ENCODE peak calls at places on chromosome 13, in five cellular contexts. J is BJ, Q is HFFc6, U is GOT3, P is SW 1271. F is an unnamed sample.

GRCh38 chr13:110262944-110263343 is 44.0 kb downstream of the COL4A1 start:
- DNase-seq in J (no peak), Q (no peak), P (no peak), U (no peak), F (no peak)

GRCh38 chr13:25232937-25233515 is 54.3 kb downstream of the MTMR6 start:
- DNase-seq in Q (peak; percentile 41), P (no peak), U (no peak), J (no peak), F (no peak)

GRCh38 chr13:60329221-60329983 is 67.6 kb upstream of the TDRD3 start:
- DNase-seq in U (no peak), Q (peak; percentile 34), P (no peak), J (no peak), F (peak; percentile 17)

GRCh38 chr13:113731192-113732175 is 27.5 kb upstream of the TMEM255B start:
- DNase-seq in P (no peak), J (no peak), Q (no peak), U (no peak), F (no peak)

GRCh38 chr13:73865027-73865426 is 269.2 kb downstream of the KLF12 start:
- DNase-seq in J (no peak), P (no peak), Q (no peak), U (no peak), F (no peak)

GRCh38 chr13:50200562-50200961 is 185.3 kb downstream of the KCNRG start:
- DNase-seq in U (no peak), P (no peak), J (no peak), Q (no peak), F (no peak)

GRCh38 chr13:113660066-113660465 is 2.1 kb upstream of the ATP4B start:
- DNase-seq in U (no peak), P (no peak), Q (no peak), J (no peak), F (no peak)

GRCh38 chr13:77323858-77324257 is 3.0 kb downstream of the MYCBP2 start:
- DNase-seq in J (no peak), Q (no peak), U (no peak), P (no peak), F (no peak)

GRCh38 chr13:97434417-97435296 is 688 bp downstream of the RAP2A start:
- DNase-seq in U (no peak), P (no peak), Q (peak; percentile 25), J (no peak), F (no peak)

GRCh38 chr13:21208755-21209154 is 32.3 kb downstream of the MRPL57 start:
- DNase-seq in J (no peak), P (no peak), Q (no peak), U (no peak), F (no peak)

GRCh38 chr13:112198611-112199010 is 131.7 kb downstream of the SOX1 start:
- DNase-seq in Q (no peak), J (no peak), P (no peak), U (no peak), F (no peak)

GRCh38 chr13:62320129-62320724 is 904.6 kb upstream of the PCDH20 start:
- DNase-seq in J (no peak), Q (peak; percentile 7), U (no peak), P (no peak), F (peak; percentile 7)

GRCh38 chr13:81929988-81930387 is 1589.1 kb upstream of the SPRY2 start:
- DNase-seq in U (no peak), P (no peak), Q (peak; percentile 19), J (no peak), F (peak; percentile 0)

GRCh38 chr13:89199138-89199537 is 1528.0 kb downstream of the SLITRK5 start:
- DNase-seq in P (no peak), Q (no peak), U (no peak), J (no peak), F (no peak)

GRCh38 chr13:73324842-73325241 is 266.0 kb downstream of the KLF5 start:
- DNase-seq in U (no peak), Q (no peak), J (no peak), P (no peak), F (no peak)

GRCh38 chr13:27621366-27622101 is at the start of gene POLR1D:
- DNase-seq in Q (peak; percentile 38), P (peak; percentile 10), U (peak; percentile 38), J (no peak), F (no peak)

GRCh38 chr13:33787051-33787591 is 30.8 kb upstream of the RFC3 start:
- DNase-seq in U (no peak), P (no peak), J (peak; percentile 10), Q (peak; percentile 13), F (no peak)

GRCh38 chr13:83853771-83854170 is 28.5 kb downstream of the SLITRK1 start:
- DNase-seq in J (no peak), Q (no peak), U (no peak), P (no peak), F (no peak)

GRCh38 chr13:43804461-43805070 is 17.8 kb upstream of the ENOX1 start:
- DNase-seq in J (no peak), U (no peak), Q (peak; percentile 69), P (no peak), F (peak; percentile 54)

GRCh38 chr13:100789481-100789880 is 114.9 kb upstream of the TMTC4 start:
- DNase-seq in Q (no peak), J (no peak), U (no peak), P (no peak), F (peak; percentile 9)

GRCh38 chr13:76852991-76853390 is 33.2 kb downstream of the KCTD12 start:
- DNase-seq in U (no peak), J (no peak), P (no peak), Q (peak; percentile 5), F (no peak)

GRCh38 chr13:108368240-108368898 is 98.9 kb downstream of the TNFSF13B start:
- DNase-seq in J (no peak), P (no peak), U (no peak), Q (no peak), F (no peak)

GRCh38 chr13:67117010-67117550 is 113.1 kb downstream of the PCDH9 start:
- DNase-seq in J (no peak), Q (no peak), P (no peak), U (no peak), F (no peak)

GRCh38 chr13:48547663-48548092 is 14.8 kb upstream of the RCBTB2 start:
- DNase-seq in Q (no peak), J (no peak), U (no peak), P (no peak), F (no peak)

GRCh38 chr13:43764349-43764748 is 22.4 kb downstream of the ENOX1 start:
- DNase-seq in Q (no peak), P (no peak), U (no peak), J (no peak), F (no peak)

GRCh38 chr13:113637262-113638160 is 20.5 kb downstream of the ATP4B start:
- DNase-seq in P (no peak), U (no peak), J (no peak), Q (no peak), F (no peak)

GRCh38 chr13:114269281-114269770 is 12.1 kb upstream of the UPF3A start:
- DNase-seq in Q (no peak), P (no peak), U (no peak), J (no peak), F (no peak)

F was measured in stromal cell of bone marrow.